ENCODE peak calls at places on chromosomes 6 and 20, in four cellular contexts. U, H, X and E are unnamed samples.

GRCh38 chr20:20710847-20711315 is 1.6 kb downstream of the RALGAPA2 start:
- DNase-seq in U (no peak), X (no peak), H (no peak), E (no peak)

GRCh38 chr6:46648869-46649488 is 3.6 kb downstream of the CYP39A1 start:
- DNase-seq in X (no peak), U (no peak), H (no peak), E (no peak)

GRCh38 chr20:13222319-13222716 is 1.2 kb downstream of the ISM1 start:
- DNase-seq in H (no peak), U (no peak), X (no peak), E (no peak)

GRCh38 chr20:24995741-24996448 is 3.3 kb upstream of the APMAP start:
- DNase-seq in X (no peak), U (no peak), H (no peak), E (no peak)

GRCh38 chr20:53848304-53848703 is 222.1 kb downstream of the BCAS1 start:
- DNase-seq in H (no peak), U (no peak), X (no peak), E (no peak)

GRCh38 chr20:40658509-40658908 is 30.5 kb downstream of the MAFB start:
- DNase-seq in U (no peak), X (no peak), H (no peak), E (no peak)

GRCh38 chr6:124795879-124796838 is 166.1 kb upstream of the RNF217 start:
- DNase-seq in U (no peak), H (no peak), X (peak), E (peak)

GRCh38 chr20:25336561-25337422 is 53.8 kb downstream of the ABHD12 start:
- DNase-seq in U (no peak), X (no peak), H (no peak), E (no peak)

GRCh38 chr6:35185302-35185681 is 28.5 kb upstream of the SCUBE3 start:
- DNase-seq in X (no peak), H (no peak), U (no peak), E (no peak)

GRCh38 chr20:2741463-2741862 is 48.9 kb downstream of the EBF4 start:
- DNase-seq in X (no peak), U (no peak), H (no peak), E (no peak)

GRCh38 chr6:38116248-38116647 is 296.7 kb downstream of the ZFAND3 start:
- DNase-seq in U (no peak), H (no peak), X (no peak), E (no peak)

GRCh38 chr6:20699402-20699801 is 165.1 kb downstream of the CDKAL1 start:
- DNase-seq in U (no peak), X (no peak), H (no peak), E (no peak)

GRCh38 chr6:113428702-113429101 is 428.4 kb upstream of the MARCKS start:
- DNase-seq in U (no peak), X (no peak), H (no peak), E (no peak)